ENCODE peak calls at places on chromosomes 3 and 15, in five cellular contexts. T is GM12865, V is lower lobe of right lung, I is A673, O is AG09309. P is an unnamed sample.

GRCh38 chr15:58487041-58487723 is 55.4 kb downstream of the LIPC start:
- DNase-seq in T (no peak), O (no peak), V (no peak), I (no peak), P (no peak)

GRCh38 chr3:23096041-23096440 is 107.1 kb upstream of the UBE2E2 start:
- DNase-seq in T (no peak), I (no peak), V (no peak), O (no peak), P (no peak)

GRCh38 chr3:42936157-42936981 is 30.4 kb downstream of the ZNF662 start:
- DNase-seq in T (no peak), O (no peak), I (peak), V (peak), P (no peak)

GRCh38 chr3:105399611-105400010 is 32.9 kb downstream of the ALCAM start:
- DNase-seq in V (no peak), I (no peak), O (no peak), T (no peak), P (no peak)

GRCh38 chr3:197458179-197458707 is 97.5 kb downstream of the BDH1 start:
- DNase-seq in T (peak), O (no peak), V (peak), I (peak), P (no peak)

GRCh38 chr15:98830034-98830634 is 177.5 kb downstream of the PGPEP1L start:
- DNase-seq in V (no peak), T (no peak), O (no peak), I (no peak), P (no peak)

GRCh38 chr3:136584728-136585127 is 167.4 kb downstream of the STAG1 start:
- DNase-seq in T (no peak), I (no peak), V (no peak), O (no peak), P (no peak)

GRCh38 chr3:107429330-107430181 is 52.3 kb downstream of the CCDC54 start:
- DNase-seq in I (peak), V (peak), O (peak), T (peak), P (peak)

GRCh38 chr3:181052256-181052655 is 62.7 kb upstream of the DNAJC19 start:
- DNase-seq in O (no peak), T (no peak), V (no peak), I (no peak), P (no peak)

GRCh38 chr15:40098489-40099261 is 10.0 kb downstream of the BMF start:
- DNase-seq in I (peak), O (peak), V (peak), T (peak), P (peak)

GRCh38 chr15:68412218-68412617 is 19.7 kb downstream of the ITGA11 start:
- DNase-seq in O (no peak), V (no peak), I (no peak), T (no peak), P (no peak)

GRCh38 chr3:39935261-39935660 is 125.9 kb downstream of the MYRIP start:
- DNase-seq in V (no peak), O (no peak), T (no peak), I (no peak), P (no peak)

GRCh38 chr15:71125831-71126453 is 10.7 kb downstream of the THSD4 start:
- DNase-seq in O (no peak), V (no peak), T (peak), I (no peak), P (no peak)

GRCh38 chr3:13479332-13479581 is 849 bp upstream of the HDAC11 start:
- DNase-seq in T (no peak), O (no peak), I (peak), V (peak), P (no peak)

GRCh38 chr3:14460342-14461005 is 58.1 kb downstream of the SLC6A6 start:
- DNase-seq in T (no peak), O (peak), V (no peak), I (no peak), P (peak)

GRCh38 chr3:179027326-179027900 is 44.2 kb downstream of the ZMAT3 start:
- DNase-seq in O (no peak), I (no peak), T (no peak), V (no peak), P (no peak)

GRCh38 chr3:131083190-131083863 is 56.6 kb downstream of the NEK11 start:
- DNase-seq in V (no peak), I (peak), O (no peak), T (peak), P (peak)

GRCh38 chr3:133948996-133949395 is 53.3 kb upstream of the RAB6B start:
- DNase-seq in I (no peak), O (no peak), V (no peak), T (no peak), P (no peak)

GRCh38 chr3:46365737-46366524 is 4.8 kb upstream of the CCR5 start:
- DNase-seq in I (no peak), V (no peak), T (no peak), O (no peak), P (no peak)

GRCh38 chr15:59420986-59421618 is 16.9 kb upstream of the FAM81A start:
- DNase-seq in I (peak), V (no peak), O (no peak), T (no peak), P (no peak)

GRCh38 chr3:136186330-136186729 is 9.8 kb downstream of the MSL2 start:
- DNase-seq in O (no peak), V (no peak), I (no peak), T (peak), P (no peak)

GRCh38 chr3:177144922-177145321 is 52.4 kb downstream of the TBL1XR1 start:
- DNase-seq in T (peak), I (no peak), V (no peak), O (no peak), P (no peak)

GRCh38 chr3:31613131-31613626 is 80.5 kb downstream of the STT3B start:
- DNase-seq in V (no peak), T (no peak), I (no peak), O (no peak), P (no peak)

GRCh38 chr3:63967675-63968611 is 55.4 kb downstream of the PSMD6 start:
- DNase-seq in O (no peak), V (no peak), T (peak), I (no peak), P (no peak)

GRCh38 chr3:195312714-195313113 is 41.8 kb upstream of the XXYLT1 start:
- DNase-seq in I (peak), V (no peak), T (no peak), O (no peak), P (no peak)

GRCh38 chr3:183400352-183400751 is 28.1 kb downstream of the MCF2L2 start:
- DNase-seq in O (no peak), V (no peak), T (no peak), I (no peak), P (no peak)

GRCh38 chr3:128133273-128133883 is 9.8 kb upstream of the RUVBL1 start:
- DNase-seq in V (no peak), I (peak), T (peak), O (no peak), P (peak)

GRCh38 chr3:40717471-40717870 is 192.7 kb downstream of the ZNF621 start:
- DNase-seq in T (no peak), I (no peak), V (no peak), O (no peak), P (no peak)

GRCh38 chr15:100531823-100532222 is 3.1 kb upstream of the CERS3 start:
- DNase-seq in I (no peak), V (no peak), T (no peak), O (no peak), P (no peak)

GRCh38 chr3:13044496-13045244 is 28.6 kb downstream of the IQSEC1 start:
- DNase-seq in O (no peak), V (peak), I (no peak), T (no peak), P (no peak)

GRCh38 chr15:43799209-43799944 is 643 bp downstream of the SERINC4 start:
- DNase-seq in I (no peak), V (no peak), T (peak), O (no peak), P (no peak)

GRCh38 chr15:62941719-62942118 is 100.8 kb upstream of the TPM1 start:
- DNase-seq in I (no peak), T (no peak), V (no peak), O (no peak), P (no peak)

GRCh38 chr3:152291649-152292066 is 22.9 kb downstream of the MBNL1 start:
- DNase-seq in T (no peak), I (no peak), O (no peak), V (no peak), P (no peak)

GRCh38 chr15:66287461-66288055 is 5.8 kb upstream of the DIS3L start:
- DNase-seq in I (peak), T (peak), V (no peak), O (no peak), P (no peak)

GRCh38 chr15:38010390-38010789 is 76.0 kb downstream of the TMCO5A start:
- DNase-seq in O (no peak), V (no peak), T (no peak), I (no peak), P (peak)

GRCh38 chr15:38017721-38018120 is 83.3 kb downstream of the TMCO5A start:
- DNase-seq in T (peak), I (no peak), V (peak), O (no peak), P (no peak)

GRCh38 chr15:38012894-38013293 is 78.5 kb downstream of the TMCO5A start:
- DNase-seq in I (no peak), O (no peak), T (no peak), V (no peak), P (no peak)
- TF ChIP-seq CTCF in I (no peak), O (no peak), T (no peak), V (no peak), P (no peak)

DNA sequence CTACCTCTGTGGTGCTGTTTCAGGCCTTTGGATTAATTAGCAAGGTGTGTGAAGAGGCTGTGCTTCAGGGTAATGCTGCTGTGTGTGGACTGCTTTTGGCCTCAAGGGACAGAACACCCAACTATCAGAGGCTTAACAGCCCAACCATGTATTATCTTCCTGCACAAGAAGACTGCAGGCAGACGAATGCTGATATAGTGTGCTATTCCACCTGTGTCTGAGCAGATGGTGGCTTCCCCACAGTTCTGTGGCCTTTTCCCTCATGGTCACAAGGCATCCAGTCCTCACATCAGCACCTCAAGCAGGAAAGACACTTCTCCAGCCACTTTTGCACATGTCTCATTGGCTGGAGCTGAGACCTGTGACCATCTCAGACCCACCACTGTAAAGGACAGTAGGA is 76.6 kb downstream of the CHCHD6 start:
- DNase-seq in O (no peak), V (no peak), T (no peak), I (no peak), P (no peak)
- H3K4me3 ChIP-seq in O (no peak), V (no peak), T (no peak), I (no peak), P (no peak)

GRCh38 chr15:35078221-35078915 is 6.7 kb downstream of the NANOGP8 start:
- DNase-seq in V (no peak), O (peak), I (peak), T (peak), P (peak)
- TF ChIP-seq CTCF in V (peak), O (peak), I (peak), T (peak), P (peak)

GRCh38 chr15:96349034-96349932 is 18.8 kb downstream of the NR2F2 start:
- DNase-seq in O (no peak), I (no peak), T (no peak), V (no peak), P (no peak)
- H3K4me3 ChIP-seq in O (no peak), I (no peak), T (no peak), V (no peak), P (no peak)

DNA sequence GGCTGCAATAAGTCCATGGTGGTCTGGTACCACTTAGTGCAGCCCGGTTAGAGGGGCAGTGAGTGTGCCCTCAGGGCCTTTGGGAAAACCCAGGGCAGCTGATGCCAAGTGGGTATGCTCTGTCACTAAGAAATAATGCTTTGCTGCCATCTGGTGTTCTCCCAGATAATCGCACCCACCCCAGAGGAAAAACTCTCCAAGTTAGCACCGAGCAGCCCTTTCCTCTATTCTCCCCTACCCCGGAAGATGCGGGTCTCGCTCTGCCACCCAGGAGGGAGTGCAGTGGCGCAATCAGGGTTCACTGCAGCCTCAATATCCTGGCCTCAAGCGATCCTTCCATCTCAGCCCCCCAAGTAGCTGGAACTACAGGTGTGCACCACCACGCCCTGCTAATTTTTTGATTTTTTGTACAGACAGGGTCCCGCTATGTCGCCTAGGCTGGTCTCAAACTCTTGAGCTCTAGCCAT is 21.3 kb upstream of the DAPK2 start:
- DNase-seq in V (no peak), T (peak), O (no peak), I (peak), P (peak)
- TF ChIP-seq CTCF in V (peak), T (peak), O (peak), I (peak), P (peak)

GRCh38 chr3:169867584-169868211 is 2.0 kb downstream of the LRRC31 start:
- DNase-seq in V (no peak), I (no peak), T (no peak), O (no peak), P (no peak)

GRCh38 chr3:169861871-169862270 is 7.9 kb downstream of the LRRC31 start:
- DNase-seq in O (no peak), V (no peak), I (no peak), T (no peak), P (no peak)

GRCh38 chr3:169864270-169864669 is 5.5 kb downstream of the LRRC31 start:
- DNase-seq in V (no peak), O (no peak), I (no peak), T (no peak), P (no peak)

GRCh38 chr3:169865176-169865800 is 4.4 kb downstream of the LRRC31 start:
- DNase-seq in O (no peak), V (no peak), T (peak), I (no peak), P (no peak)

DNA sequence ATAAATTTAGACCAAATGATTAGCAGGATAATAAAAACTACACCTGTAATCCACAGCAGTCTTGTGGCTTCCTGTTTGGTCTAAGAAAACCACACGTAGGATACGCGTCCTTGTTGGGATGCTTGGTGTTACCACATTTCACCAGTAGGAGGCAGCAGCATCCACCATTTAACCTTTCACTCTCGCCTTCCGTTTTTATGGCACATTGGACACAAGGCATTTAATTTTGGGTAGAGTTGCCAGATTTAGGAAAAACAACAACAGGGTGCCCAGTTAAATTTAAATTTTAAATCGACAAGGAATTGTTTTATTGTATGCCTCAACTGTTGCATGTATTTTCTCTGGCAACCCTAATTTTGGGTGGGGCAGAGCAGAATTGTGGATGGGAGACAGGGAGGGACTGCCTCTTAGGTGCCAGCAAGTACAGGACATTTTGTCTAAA is 6.3 kb downstream of the LRRC31 start:
- DNase-seq in O (no peak), I (peak), V (peak), T (peak), P (peak)
- H3K4me3 ChIP-seq in O (no peak), I (no peak), V (no peak), T (no peak), P (no peak)

GRCh38 chr3:112463250-112463649 is 36.0 kb downstream of the BTLA start:
- DNase-seq in I (no peak), O (no peak), T (peak), V (no peak), P (no peak)
- TF ChIP-seq CTCF in I (no peak), O (no peak), T (no peak), V (no peak), P (no peak)

DNA sequence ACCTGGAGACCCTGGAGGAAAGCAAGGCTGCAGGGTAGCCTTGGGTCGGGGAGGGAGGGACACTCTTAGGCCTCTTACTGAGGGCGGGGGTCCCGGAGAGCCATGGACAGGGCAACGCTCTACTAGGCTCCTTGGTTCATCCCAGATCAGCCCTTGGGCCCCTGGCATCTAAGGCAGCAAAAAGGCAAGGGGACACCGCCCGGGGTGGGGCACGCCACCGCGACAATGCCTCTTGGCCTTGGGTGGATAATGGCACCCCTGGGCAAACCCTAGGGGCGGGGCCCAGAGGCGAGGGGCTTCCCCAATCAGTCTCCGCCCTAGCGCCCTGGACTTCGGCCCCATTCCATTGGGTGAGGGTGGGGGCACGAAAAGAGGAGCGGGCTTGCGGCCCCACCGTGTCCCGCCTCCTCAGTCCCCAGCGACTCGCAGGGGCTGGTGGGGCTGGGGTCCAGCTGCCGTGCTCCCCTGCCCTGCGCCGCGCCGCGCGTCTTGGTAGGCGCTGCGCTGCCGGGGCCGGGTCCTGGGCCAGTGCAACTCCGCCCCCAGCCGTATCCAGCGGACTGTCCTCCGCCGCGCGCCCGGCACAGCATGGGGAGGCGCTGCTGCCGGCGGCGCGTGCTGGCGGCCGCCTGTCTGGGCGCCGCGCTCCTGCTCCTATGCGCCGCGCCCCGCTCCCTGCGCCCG is at the start of gene CHST13:
- DNase-seq in O (no peak), I (peak), T (no peak), V (peak), P (no peak)
- H3K4me3 ChIP-seq in O (peak), I (peak), T (no peak), V (peak), P (peak)

DNA sequence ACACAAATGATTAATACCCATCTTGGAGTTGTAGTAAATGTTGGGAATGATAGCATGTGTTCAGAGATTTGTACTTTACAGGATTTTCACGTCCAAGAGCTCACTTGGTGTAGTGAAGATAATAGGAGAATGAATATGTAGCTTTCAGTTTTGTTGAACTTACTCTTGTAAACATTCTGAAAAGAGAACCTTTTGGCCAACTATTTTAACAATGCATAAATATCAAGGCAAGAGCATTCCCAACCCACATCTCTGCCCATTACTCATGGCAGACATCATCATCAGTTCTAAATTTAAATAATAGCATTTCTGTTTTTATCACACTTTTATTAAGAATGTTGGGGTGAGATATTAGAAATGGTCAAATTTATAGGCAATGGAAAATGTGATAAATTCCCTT is 465.2 kb upstream of the TPRG1 start:
- DNase-seq in I (no peak), O (no peak), T (no peak), V (no peak), P (no peak)
- TF ChIP-seq CTCF in I (no peak), O (no peak), T (no peak), V (no peak), P (no peak)

GRCh38 chr3:139217633-139218032 is 126.2 kb upstream of the MRPS22 start:
- DNase-seq in T (no peak), O (no peak), I (no peak), V (no peak), P (no peak)
- H3K4me3 ChIP-seq in T (no peak), O (no peak), I (no peak), V (no peak), P (no peak)